ENCODE peak calls at places on chromosomes 6 and 20, in ten cellular contexts. B is CD8-positive, alpha-beta memory T cell; I is IMR-90; K is heart left ventricle; O is cardiac fibroblast; N is fibroblast of villous mesenchyme; C is naive thymus-derived CD4-positive, alpha-beta T cell; R is transverse colon; D is SJSA1; S is AG04449. F is an unnamed sample.

GRCh38 chr6:39143238-39143930 is 28.4 kb upstream of the SAYSD1 start:
- DNase-seq in B (no peak), I (no peak), S (no peak), C (peak; percentile 27), R (no peak), O (peak; percentile 28), D (no peak), K (no peak), N (no peak), F (peak; percentile 5)

GRCh38 chr20:51412991-51413471 is 129.5 kb downstream of the NFATC2 start:
- DNase-seq in I (no peak), K (peak; percentile 42), C (no peak), N (peak; percentile 27), D (no peak), B (no peak), S (no peak), R (no peak), O (peak; percentile 25), F (no peak)

GRCh38 chr20:33477386-33478234 is 12.3 kb upstream of the CBFA2T2 start:
- DNase-seq in K (no peak), R (peak; percentile 78), S (no peak), I (no peak), C (no peak), B (no peak), N (no peak), D (no peak), O (no peak), F (no peak)

GRCh38 chr6:143482593-143482992 is 28.9 kb downstream of the FUCA2 start:
- DNase-seq in B (no peak), O (no peak), K (no peak), C (no peak), D (no peak), R (no peak), N (no peak), I (peak; percentile 26), S (no peak), F (no peak)

GRCh38 chr6:49430866-49431265 is 32.2 kb downstream of the MMUT start:
- DNase-seq in I (no peak), K (no peak), N (peak; percentile 6), O (no peak), B (no peak), S (no peak), C (no peak), D (no peak), R (no peak), F (no peak)

GRCh38 chr6:13953061-13953705 is 28.4 kb downstream of the RNF182 start:
- DNase-seq in C (no peak), S (peak; percentile 2), I (peak; percentile 51), R (no peak), K (no peak), O (no peak), B (no peak), D (peak; percentile 14), N (peak; percentile 18), F (no peak)

GRCh38 chr20:24892522-24892921 is 56.5 kb upstream of the CST7 start:
- DNase-seq in O (no peak), S (no peak), I (no peak), R (no peak), C (no peak), K (no peak), N (no peak), D (no peak), B (no peak), F (no peak)

GRCh38 chr6:134061440-134061839 is 9.0 kb upstream of the SLC2A12 start:
- DNase-seq in O (no peak), C (no peak), B (no peak), R (no peak), S (no peak), K (peak; percentile 37), I (no peak), D (no peak), N (no peak), F (no peak)

GRCh38 chr6:104537185-104537584 is 322.5 kb downstream of the HACE1 start:
- DNase-seq in R (no peak), D (peak; percentile 68), B (no peak), O (peak; percentile 46), I (peak; percentile 69), N (peak; percentile 89), S (peak; percentile 52), C (no peak), K (no peak), F (no peak)

GRCh38 chr6:160999508-160999907 is 7.9 kb downstream of the MAP3K4 start:
- DNase-seq in O (no peak), D (no peak), B (no peak), I (no peak), N (no peak), K (no peak), S (no peak), R (no peak), C (no peak), F (no peak)

GRCh38 chr6:156189195-156189594 is 588.0 kb upstream of the ARID1B start:
- DNase-seq in S (no peak), R (no peak), K (no peak), C (no peak), B (no peak), N (no peak), O (no peak), D (no peak), I (no peak), F (no peak)

GRCh38 chr6:40715501-40716403 is 128.6 kb upstream of the LRFN2 start:
- DNase-seq in R (no peak), B (no peak), C (no peak), D (no peak), S (no peak), K (no peak), O (no peak), N (no peak), I (no peak), F (no peak)

GRCh38 chr20:49674383-49675352 is 39.0 kb downstream of the B4GALT5 start:
- DNase-seq in N (peak; percentile 53), D (peak; percentile 34), B (no peak), S (no peak), O (peak; percentile 58), K (no peak), I (peak; percentile 30), R (peak; percentile 32), C (no peak), F (peak; percentile 82)

GRCh38 chr6:155388546-155388945 is 67.1 kb downstream of the NOX3 start:
- DNase-seq in N (peak; percentile 54), S (no peak), B (no peak), I (peak; percentile 43), O (no peak), K (no peak), D (no peak), R (no peak), C (no peak), F (no peak)

GRCh38 chr6:132114201-132114860 is 163.2 kb upstream of the CCN2 start:
- DNase-seq in C (no peak), I (peak; percentile 52), D (peak; percentile 52), K (no peak), S (no peak), N (no peak), B (no peak), O (peak; percentile 11), R (no peak), F (peak; percentile 53)
- H3K4me3 ChIP-seq in C (no peak overlapping the region), I (no peak overlapping the region), D (no peak overlapping the region), K (no peak overlapping the region), S (no peak overlapping the region), N (no peak overlapping the region), B (no peak overlapping the region), O (no peak overlapping the region), R (no peak overlapping the region), F (no peak overlapping the region)

GRCh38 chr20:35738410-35739179 is 3.5 kb downstream of the RBM39 start:
- DNase-seq in K (no peak), R (no peak), I (no peak), O (no peak), B (no peak), N (no peak), S (no peak), C (no peak), D (no peak), F (no peak)

GRCh38 chr20:35739294-35740163 is 2.5 kb downstream of the RBM39 start:
- DNase-seq in R (no peak), D (no peak), K (no peak), O (peak; percentile 53), N (peak; percentile 35), S (no peak), I (peak; percentile 50), B (no peak), C (peak; percentile 29), F (peak; percentile 56)

GRCh38 chr20:35741892-35742740 is at the start of gene RBM39:
- DNase-seq in S (peak; percentile 99), K (peak; percentile 100), N (peak; percentile 100), I (peak; percentile 100), O (peak; percentile 100), R (peak; percentile 100), D (peak; percentile 100), B (peak; percentile 100), C (peak; percentile 99), F (peak; percentile 100)

GRCh38 chr20:35742741-35743523 is 872 bp upstream of the RBM39 start:
- DNase-seq in K (no peak), S (no peak), D (peak; percentile 42), I (no peak), N (peak; percentile 57), O (peak; percentile 40), C (peak; percentile 31), B (peak; percentile 29), R (no peak), F (no peak)

DNA sequence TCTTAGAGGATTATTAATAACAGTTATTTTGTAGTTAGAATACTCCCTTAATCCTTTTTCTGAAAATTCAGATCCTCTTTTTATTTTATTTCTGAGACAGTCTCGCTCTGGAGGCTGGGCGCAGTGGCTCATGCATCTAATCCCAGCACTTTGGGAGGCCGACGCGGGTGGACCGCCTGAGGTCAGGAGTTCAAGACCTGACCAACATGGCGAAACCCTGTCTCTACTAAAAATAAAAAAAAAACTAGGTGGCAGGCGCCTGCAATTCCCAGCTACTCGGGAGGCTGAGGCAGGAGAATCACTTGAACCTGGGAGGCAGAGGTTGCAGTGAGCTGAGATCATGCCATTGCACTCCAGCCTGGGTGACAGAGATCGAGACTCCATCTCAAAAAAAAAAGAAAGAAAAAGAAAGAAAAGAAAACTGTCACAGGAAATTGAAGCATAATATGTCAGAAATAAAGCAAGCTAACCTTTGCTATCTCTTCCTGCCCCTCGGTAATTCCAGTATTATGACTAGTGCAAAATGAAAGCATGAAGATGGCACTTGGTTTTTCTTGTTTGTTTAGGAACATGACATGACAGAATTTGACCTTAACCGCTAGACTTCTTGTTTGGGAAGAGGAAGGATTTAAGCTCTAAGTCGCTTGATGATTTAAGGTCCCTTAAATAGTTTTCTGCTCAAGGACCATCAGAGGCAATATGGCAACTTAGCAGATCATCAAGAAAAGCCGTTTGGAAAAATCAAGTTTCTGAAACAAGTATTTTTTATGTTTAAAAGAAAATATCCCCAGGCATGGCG is 1.8 kb upstream of the RBM39 start:
- DNase-seq in K (no peak), B (no peak), I (peak; percentile 31), S (no peak), N (peak; percentile 63), C (peak; percentile 34), D (no peak), R (no peak), O (no peak), F (no peak)
- H3K4me3 ChIP-seq in K (no peak overlapping the region), B (peak overlapping the region; percentile 77), I (no peak overlapping the region), S (no peak overlapping the region), N (peak overlapping the region; percentile 32), C (peak overlapping the region; percentile 87), D (no peak overlapping the region), R (peak overlapping the region; percentile 66), O (no peak overlapping the region), F (no peak overlapping the region)

GRCh38 chr20:62287759-62288534 is 14.8 kb upstream of the ADRM1 start:
- DNase-seq in K (no peak), B (no peak), N (no peak), C (no peak), D (no peak), O (no peak), I (no peak), R (no peak), S (no peak), F (no peak)
- H3K4me3 ChIP-seq in K (no peak overlapping the region), B (no peak overlapping the region), N (no peak overlapping the region), C (no peak overlapping the region), D (no peak overlapping the region), O (no peak overlapping the region), I (no peak overlapping the region), R (no peak overlapping the region), S (no peak overlapping the region), F (no peak overlapping the region)

GRCh38 chr6:46014511-46015118 is 1.0 kb downstream of the CLIC5 start:
- DNase-seq in S (no peak), B (peak; percentile 25), K (peak; percentile 67), D (no peak), C (peak; percentile 27), R (peak; percentile 45), O (no peak), I (no peak), N (no peak), F (no peak)
- H3K4me3 ChIP-seq in S (peak overlapping the region; percentile 8), B (peak overlapping the region; percentile 62), K (peak overlapping the region; percentile 67), D (peak overlapping the region; percentile 39), C (peak overlapping the region; percentile 57), R (peak overlapping the region; percentile 77), O (no peak overlapping the region), I (no peak overlapping the region), N (no peak overlapping the region), F (no peak overlapping the region)

F was measured in fibroblast of the aortic adventitia.